ENCODE peak calls at places on chromosome 1, in four cellular contexts. H is DND-41; E is GM13977; A is stimulated activated CD4-positive, alpha-beta T cell treated with anti-CD3 and anti-CD28 coated beads, Interleukin-4, amount 100 ng/mL, for 1 hour. S is an unnamed sample.

GRCh38 chr1:115430717-115431116 is 92.7 kb upstream of the NGF start:
- DNase-seq in H (no peak), E (no peak), A (no peak), S (no peak)

GRCh38 chr1:35451125-35451528 is 106.1 kb downstream of the KIAA0319L start:
- DNase-seq in H (peak; percentile 78), E (peak; percentile 58), A (peak; percentile 81), S (peak; percentile 32)

GRCh38 chr1:98203461-98203860 is 282.6 kb upstream of the DPYD start:
- DNase-seq in H (no peak), E (no peak), A (no peak), S (no peak)

GRCh38 chr1:203462878-203463277 is 12.7 kb upstream of the PRELP start:
- DNase-seq in H (no peak), E (no peak), A (no peak), S (no peak)

GRCh38 chr1:161749509-161750407 is at the start of gene DUSP12:
- DNase-seq in H (peak; percentile 92), E (peak; percentile 82), A (peak; percentile 83), S (peak; percentile 96)

GRCh38 chr1:9413143-9413876 is 120.6 kb downstream of the SPSB1 start:
- DNase-seq in H (peak; percentile 88), E (peak; percentile 88), A (peak; percentile 70), S (no peak)

GRCh38 chr1:182595641-182596240 is 6.7 kb upstream of the RNASEL start:
- DNase-seq in H (peak; percentile 76), E (peak; percentile 60), A (peak; percentile 66), S (peak; percentile 16)

GRCh38 chr1:38623529-38623928 is 236.0 kb downstream of the RRAGC start:
- DNase-seq in H (no peak), E (no peak), A (no peak), S (no peak)

GRCh38 chr1:169890761-169891538 is 2.7 kb downstream of the SCYL3 start:
- DNase-seq in H (no peak), E (peak; percentile 61), A (peak; percentile 13), S (no peak)